ENCODE peak calls at places on chromosomes 5 and 9, in six cellular contexts. L is neural crest cell; T is activated CD8-positive, alpha-beta T cell treated with anti-CD3 and anti-CD28 coated beads for 36 hours; K is pancreas; I is transverse colon; Y is esophagus muscularis mucosa. U is an unnamed sample.
A peak's percentile ranks its signal among the peaks of the same experiment; 100 is the strongest.

GRCh38 chr5:73280821-73281746 is 108.1 kb downstream of the TMEM174 start:
- DNase-seq in T (no peak), I (no peak), Y (no peak), L (no peak), K (no peak), U (no peak)

GRCh38 chr9:112380771-112381181 is 868 bp downstream of the HSDL2 start:
- DNase-seq in T (peak; percentile 15), I (no peak), Y (no peak), K (no peak), L (no peak), U (peak; percentile 52)

GRCh38 chr9:91416086-91416712 is 7.4 kb downstream of the NFIL3 start:
- DNase-seq in L (no peak), K (no peak), I (no peak), Y (no peak), T (no peak), U (no peak)

GRCh38 chr9:125142560-125143376 is 560 bp downstream of the SCAI start:
- DNase-seq in T (peak; percentile 23), L (peak; percentile 9), K (no peak), I (peak; percentile 11), Y (no peak), U (peak; percentile 29)

GRCh38 chr9:24824607-24825006 is 278.9 kb upstream of the IZUMO3 start:
- DNase-seq in T (no peak), K (no peak), I (no peak), Y (no peak), L (no peak), U (no peak)

GRCh38 chr9:70352802-70353201 is 61.7 kb downstream of the KLF9 start:
- DNase-seq in Y (no peak), K (no peak), L (no peak), T (no peak), I (no peak), U (peak; percentile 4)

GRCh38 chr9:113228130-113228665 is 6.9 kb downstream of the SLC31A1 start:
- DNase-seq in L (no peak), I (no peak), Y (no peak), T (peak; percentile 16), K (no peak), U (no peak)

GRCh38 chr5:74367241-74367733 is 273.2 kb downstream of the ENC1 start:
- DNase-seq in L (no peak), T (no peak), K (no peak), I (no peak), Y (peak; percentile 92), U (no peak)

GRCh38 chr5:140348104-140348503 is 1.7 kb upstream of the HBEGF start:
- DNase-seq in I (peak; percentile 75), L (no peak), T (no peak), Y (no peak), K (no peak), U (no peak)

GRCh38 chr5:119327018-119327417 is 28.8 kb upstream of the TNFAIP8 start:
- DNase-seq in K (no peak), Y (no peak), I (peak; percentile 20), T (peak; percentile 75), L (no peak), U (no peak)

GRCh38 chr9:138114501-138115245 is 237.1 kb downstream of the CACNA1B start:
- DNase-seq in L (no peak), K (no peak), Y (peak; percentile 86), T (no peak), I (no peak), U (no peak)

GRCh38 chr5:83492331-83492730 is 20.8 kb downstream of the VCAN start:
- DNase-seq in T (no peak), K (no peak), I (no peak), Y (no peak), L (no peak), U (no peak)

GRCh38 chr9:129509508-129509907 is 111.4 kb downstream of the C9orf50 start:
- DNase-seq in I (no peak), T (no peak), K (no peak), L (no peak), Y (no peak), U (no peak)

GRCh38 chr9:129513282-129513681 is 107.6 kb downstream of the C9orf50 start:
- DNase-seq in I (no peak), K (no peak), T (no peak), Y (no peak), L (no peak), U (no peak)

GRCh38 chr9:129513856-129514496 is 106.9 kb downstream of the C9orf50 start:
- DNase-seq in I (no peak), L (no peak), T (no peak), K (no peak), Y (no peak), U (no peak)

GRCh38 chr9:129514497-129514867 is 106.4 kb downstream of the C9orf50 start:
- DNase-seq in L (no peak), K (no peak), T (no peak), I (no peak), Y (no peak), U (no peak)

DNA sequence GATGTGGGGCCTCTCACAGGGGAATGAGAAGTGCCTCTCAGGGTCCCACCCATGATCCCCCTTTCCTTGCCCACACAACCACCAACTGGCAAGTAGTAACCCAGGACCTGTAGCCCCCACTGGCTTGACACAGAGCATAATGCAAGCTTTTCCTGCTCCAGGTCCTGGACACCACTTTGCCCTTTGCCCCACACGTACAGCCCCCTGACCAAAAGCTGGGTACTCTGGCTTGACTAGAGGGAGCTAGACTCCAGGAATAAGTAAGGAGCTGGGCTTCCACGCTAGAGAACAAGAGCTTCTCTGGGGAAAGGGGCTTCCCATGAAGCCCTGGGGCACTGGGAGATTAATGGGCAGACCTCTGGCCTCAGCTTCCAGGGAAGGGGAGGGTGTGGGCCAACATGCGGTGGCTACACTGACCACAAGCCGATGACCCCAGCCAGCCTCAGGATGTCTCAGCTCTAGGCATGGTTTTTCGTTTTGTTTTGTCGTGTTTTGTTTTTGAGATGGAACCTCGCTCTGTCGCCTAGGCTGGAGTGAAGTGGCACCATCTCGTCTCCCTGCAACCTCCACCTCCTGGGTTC is 109.5 kb downstream of the C9orf50 start:
- DNase-seq in Y (no peak), K (no peak), L (no peak), T (no peak), I (no peak), U (no peak)
- TF ChIP-seq CTCF in Y (no peak), K (no peak), L (no peak), T (no peak), I (no peak), U (no peak)

GRCh38 chr5:175700991-175701390 is 43.1 kb downstream of the HRH2 start:
- DNase-seq in L (no peak), T (no peak), Y (no peak), I (no peak), K (no peak), U (peak; percentile 16)
- TF ChIP-seq CTCF in L (peak; percentile 50), T (peak; percentile 58), Y (peak; percentile 21), I (peak; percentile 18), K (peak; percentile 8), U (peak; percentile 38)

GRCh38 chr5:172869734-172870133 is 35.7 kb downstream of the ERGIC1 start:
- DNase-seq in T (no peak), K (no peak), L (no peak), Y (no peak), I (no peak), U (no peak)

GRCh38 chr5:172870261-172870806 is 36.3 kb downstream of the ERGIC1 start:
- DNase-seq in I (no peak), L (no peak), T (no peak), Y (no peak), K (no peak), U (no peak)

GRCh38 chr5:172868436-172868923 is 34.4 kb downstream of the ERGIC1 start:
- DNase-seq in I (no peak), Y (no peak), T (no peak), K (no peak), L (no peak), U (no peak)

GRCh38 chr5:172867761-172868435 is 33.8 kb downstream of the ERGIC1 start:
- DNase-seq in T (no peak), L (no peak), Y (no peak), I (no peak), K (no peak), U (no peak)

DNA sequence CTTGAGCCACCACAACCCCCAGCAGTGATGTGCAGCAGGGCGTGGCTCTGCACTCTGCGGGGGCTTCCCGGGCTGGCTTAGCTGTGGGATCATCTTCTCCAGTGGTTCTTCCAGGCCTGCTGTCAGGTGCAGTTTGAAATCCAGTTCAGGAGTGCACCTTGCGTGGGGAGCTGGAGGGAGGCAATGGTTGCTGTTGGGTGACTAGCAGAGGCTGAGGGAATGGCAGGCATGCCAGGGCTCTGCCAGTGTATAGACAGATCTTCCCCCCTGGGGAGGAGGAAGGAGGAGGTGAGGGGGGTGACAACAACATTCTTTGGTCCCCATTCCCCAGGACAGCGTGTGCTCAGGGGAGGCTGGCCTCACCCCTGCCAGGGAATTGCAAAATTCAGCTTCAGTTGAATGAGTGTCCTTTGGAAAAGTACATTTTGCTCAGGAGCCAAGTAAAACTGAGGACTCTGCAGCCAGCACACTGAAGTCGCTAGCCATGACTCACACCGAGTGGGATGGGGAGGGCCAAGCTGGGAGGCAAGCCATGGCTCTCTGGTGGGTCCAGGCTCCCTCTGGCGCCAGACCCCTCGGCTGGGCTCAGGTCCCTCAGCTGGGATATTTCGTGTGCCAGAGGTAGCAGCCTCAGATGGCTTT is 35.0 kb downstream of the ERGIC1 start:
- DNase-seq in L (no peak), Y (peak; percentile 96), K (no peak), I (peak; percentile 67), T (peak; percentile 26), U (no peak)
- TF ChIP-seq CTCF in L (no peak), Y (peak; percentile 45), K (no peak), I (no peak), T (no peak), U (no peak)

DNA sequence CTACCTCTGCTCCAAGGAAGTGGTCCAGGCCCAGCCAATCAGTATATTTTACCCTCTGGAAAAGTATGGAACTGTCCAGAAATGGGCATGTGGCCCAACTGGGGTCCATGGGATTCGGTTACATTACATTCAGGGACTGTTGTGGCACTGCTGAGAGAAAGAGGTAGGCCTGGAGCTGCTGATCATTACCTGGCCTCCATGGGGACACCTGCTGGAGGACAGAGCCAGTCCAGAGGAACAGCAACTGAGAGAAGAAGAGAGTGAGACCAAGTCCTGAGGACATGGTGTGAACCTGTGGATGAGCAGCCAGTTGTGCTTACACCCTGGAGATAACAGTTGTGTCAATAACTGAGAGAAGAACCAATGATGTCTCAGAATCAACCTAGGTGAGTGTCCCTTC is 48.2 kb downstream of the HMHB1 start:
- DNase-seq in L (no peak), K (no peak), I (no peak), T (no peak), Y (no peak), U (no peak)
- TF ChIP-seq CTCF in L (no peak), K (no peak), I (no peak), T (no peak), Y (no peak), U (no peak)

GRCh38 chr5:95646569-95647330 is at the start of gene RFESD:
- DNase-seq in Y (peak; percentile 100), T (peak; percentile 99), L (peak; percentile 92), K (peak; percentile 99), I (peak; percentile 100), U (peak; percentile 99)
- TF ChIP-seq CTCF in Y (no peak), T (no peak), L (no peak), K (no peak), I (no peak), U (no peak)